ENCODE peak calls at places on chromosomes 11 and 22, in five cellular contexts. One of them, this sample, is unnamed.

GRCh38 chr11:121767433-121767832 is 314.7 kb upstream of the SORL1-AS1 start:
- DNase-seq in transverse colon: no peak
- DNase-seq in osteoblast: no peak
- DNase-seq in lower lobe of right lung: no peak
- DNase-seq in tibial artery: no peak
- DNase-seq in this sample: no peak

GRCh38 chr11:19880088-19880345 is 167.4 kb downstream of the NAV2 start:
- DNase-seq in transverse colon: no peak
- DNase-seq in osteoblast: no peak
- DNase-seq in lower lobe of right lung: no peak
- DNase-seq in tibial artery: no peak
- DNase-seq in this sample: no peak

GRCh38 chr22:40178417-40179409 is 988 bp downstream of the TNRC6B start:
- DNase-seq in transverse colon: peak
- DNase-seq in osteoblast: no peak
- DNase-seq in lower lobe of right lung: no peak
- DNase-seq in tibial artery: peak
- DNase-seq in this sample: no peak

GRCh38 chr11:77199346-77199745 is 71.3 kb downstream of the MYO7A start:
- DNase-seq in transverse colon: no peak
- DNase-seq in osteoblast: peak
- DNase-seq in lower lobe of right lung: peak
- DNase-seq in tibial artery: no peak
- DNase-seq in this sample: no peak

GRCh38 chr11:65650547-65651338 is 12.0 kb downstream of the RELA start:
- DNase-seq in transverse colon: no peak
- DNase-seq in osteoblast: peak
- DNase-seq in lower lobe of right lung: no peak
- DNase-seq in tibial artery: no peak
- DNase-seq in this sample: no peak

GRCh38 chr11:115104851-115105453 is 399.3 kb downstream of the CADM1 start:
- DNase-seq in transverse colon: no peak
- DNase-seq in osteoblast: no peak
- DNase-seq in lower lobe of right lung: no peak
- DNase-seq in tibial artery: no peak
- DNase-seq in this sample: no peak

GRCh38 chr11:128848815-128849455 is 18.2 kb downstream of the KCNJ1 start:
- DNase-seq in transverse colon: peak
- DNase-seq in osteoblast: peak
- DNase-seq in lower lobe of right lung: peak
- DNase-seq in tibial artery: peak
- DNase-seq in this sample: peak

GRCh38 chr11:27471067-27471587 is 1.5 kb downstream of the LGR4 start:
- DNase-seq in transverse colon: peak
- DNase-seq in osteoblast: no peak
- DNase-seq in lower lobe of right lung: no peak
- DNase-seq in tibial artery: no peak
- DNase-seq in this sample: no peak

GRCh38 chr11:62401781-62402180 is 17.1 kb upstream of the SCGB1A1 start:
- DNase-seq in transverse colon: no peak
- DNase-seq in osteoblast: peak
- DNase-seq in lower lobe of right lung: no peak
- DNase-seq in tibial artery: no peak
- DNase-seq in this sample: no peak

GRCh38 chr11:10584071-10584501 is 15.6 kb upstream of the LYVE1 start:
- DNase-seq in transverse colon: no peak
- DNase-seq in osteoblast: no peak
- DNase-seq in lower lobe of right lung: no peak
- DNase-seq in tibial artery: no peak
- DNase-seq in this sample: no peak

GRCh38 chr11:69640995-69641581 is at the start of gene CCND1:
- DNase-seq in transverse colon: peak
- DNase-seq in osteoblast: peak
- DNase-seq in lower lobe of right lung: peak
- DNase-seq in tibial artery: peak
- DNase-seq in this sample: peak

GRCh38 chr22:45867118-45867905 is 109.7 kb downstream of the WNT7B start:
- DNase-seq in transverse colon: no peak
- DNase-seq in osteoblast: peak
- DNase-seq in lower lobe of right lung: peak
- DNase-seq in tibial artery: no peak
- DNase-seq in this sample: no peak

GRCh38 chr22:31192513-31192912 is 19.6 kb upstream of the LIMK2 start:
- DNase-seq in transverse colon: no peak
- DNase-seq in osteoblast: no peak
- DNase-seq in lower lobe of right lung: no peak
- DNase-seq in tibial artery: no peak
- DNase-seq in this sample: no peak

GRCh38 chr11:110125632-110126031 is 32.4 kb downstream of the ZC3H12C start:
- DNase-seq in transverse colon: no peak
- DNase-seq in osteoblast: no peak
- DNase-seq in lower lobe of right lung: no peak
- DNase-seq in tibial artery: no peak
- DNase-seq in this sample: peak

GRCh38 chr11:9563196-9563730 is 10.2 kb upstream of the WEE1 start:
- DNase-seq in transverse colon: no peak
- DNase-seq in osteoblast: no peak
- DNase-seq in lower lobe of right lung: no peak
- DNase-seq in tibial artery: no peak
- DNase-seq in this sample: no peak

GRCh38 chr11:68329993-68330699 is 17.8 kb downstream of the LRP5 start:
- DNase-seq in transverse colon: no peak
- DNase-seq in osteoblast: peak
- DNase-seq in lower lobe of right lung: no peak
- DNase-seq in tibial artery: no peak
- DNase-seq in this sample: no peak

GRCh38 chr11:74141274-74141695 is 29.5 kb downstream of the C2CD3 start:
- DNase-seq in transverse colon: peak
- DNase-seq in osteoblast: no peak
- DNase-seq in lower lobe of right lung: no peak
- DNase-seq in tibial artery: no peak
- DNase-seq in this sample: no peak

GRCh38 chr22:42760806-42761565 is 40.3 kb upstream of the A4GALT start:
- DNase-seq in transverse colon: peak
- DNase-seq in osteoblast: peak
- DNase-seq in lower lobe of right lung: no peak
- DNase-seq in tibial artery: no peak
- DNase-seq in this sample: no peak

DNA sequence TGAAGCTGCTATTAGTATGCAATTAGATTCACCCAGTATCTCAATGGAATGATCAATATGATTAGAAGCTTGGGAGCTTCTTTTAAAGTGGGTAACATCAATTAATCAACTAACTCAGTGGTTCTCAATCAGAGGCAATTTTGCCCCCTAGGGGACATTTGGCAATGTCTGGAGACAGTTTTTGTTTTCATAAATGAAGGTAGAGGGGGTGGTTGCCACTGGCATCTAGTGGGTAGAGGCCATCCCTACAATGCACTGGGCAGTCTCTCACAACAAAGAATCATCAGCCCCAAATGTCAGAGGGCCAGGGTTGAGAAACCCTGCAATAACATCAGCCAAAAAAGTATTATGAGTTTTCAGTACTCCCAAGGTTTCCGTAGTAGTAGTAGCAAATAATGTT is 5.9 kb upstream of the AMOTL1 start:
- DNase-seq in transverse colon: no peak
- DNase-seq in osteoblast: no peak
- DNase-seq in lower lobe of right lung: no peak
- DNase-seq in tibial artery: no peak
- DNase-seq in this sample: peak
- TF ChIP-seq CTCF in transverse colon: no peak
- TF ChIP-seq CTCF in osteoblast: peak
- TF ChIP-seq CTCF in lower lobe of right lung: peak
- TF ChIP-seq CTCF in tibial artery: no peak
- TF ChIP-seq CTCF in this sample: peak

GRCh38 chr11:33448461-33449130 is 191.4 kb downstream of the HIPK3 start:
- DNase-seq in transverse colon: no peak
- DNase-seq in osteoblast: peak
- DNase-seq in lower lobe of right lung: no peak
- DNase-seq in tibial artery: no peak
- DNase-seq in this sample: peak

GRCh38 chr11:33445761-33446161 is 188.6 kb downstream of the HIPK3 start:
- DNase-seq in transverse colon: no peak
- DNase-seq in osteoblast: no peak
- DNase-seq in lower lobe of right lung: no peak
- DNase-seq in tibial artery: no peak
- DNase-seq in this sample: no peak

GRCh38 chr11:33444835-33445594 is 187.8 kb downstream of the HIPK3 start:
- DNase-seq in transverse colon: no peak
- DNase-seq in osteoblast: no peak
- DNase-seq in lower lobe of right lung: no peak
- DNase-seq in tibial artery: no peak
- DNase-seq in this sample: no peak

GRCh38 chr11:33438311-33438710 is 181.1 kb downstream of the HIPK3 start:
- DNase-seq in transverse colon: no peak
- DNase-seq in osteoblast: no peak
- DNase-seq in lower lobe of right lung: no peak
- DNase-seq in tibial artery: no peak
- DNase-seq in this sample: no peak

DNA sequence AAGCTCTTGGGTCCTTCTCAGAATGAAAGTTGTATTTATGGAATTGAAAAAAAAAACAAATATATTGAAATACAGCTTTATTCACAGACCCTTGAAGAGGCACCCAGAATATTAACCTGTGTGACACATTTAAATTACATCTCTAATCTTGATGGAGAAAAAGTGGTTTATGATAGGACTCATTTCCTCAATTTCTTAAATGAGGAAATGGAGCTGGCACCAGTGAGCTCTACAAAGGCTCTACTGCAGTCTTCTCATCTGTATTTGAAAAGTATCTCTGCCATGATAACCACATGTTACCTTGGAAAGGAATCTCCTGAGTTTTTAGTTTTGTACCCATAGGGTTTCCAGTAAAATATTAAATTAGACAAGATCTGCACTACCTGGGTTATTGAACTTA is 186.5 kb downstream of the HIPK3 start:
- DNase-seq in transverse colon: no peak
- DNase-seq in osteoblast: no peak
- DNase-seq in lower lobe of right lung: no peak
- DNase-seq in tibial artery: no peak
- DNase-seq in this sample: no peak
- H3K27ac ChIP-seq in transverse colon: no peak
- H3K27ac ChIP-seq in osteoblast: no peak
- H3K27ac ChIP-seq in lower lobe of right lung: no peak
- H3K27ac ChIP-seq in tibial artery: no peak
- H3K27ac ChIP-seq in this sample: no peak

DNA sequence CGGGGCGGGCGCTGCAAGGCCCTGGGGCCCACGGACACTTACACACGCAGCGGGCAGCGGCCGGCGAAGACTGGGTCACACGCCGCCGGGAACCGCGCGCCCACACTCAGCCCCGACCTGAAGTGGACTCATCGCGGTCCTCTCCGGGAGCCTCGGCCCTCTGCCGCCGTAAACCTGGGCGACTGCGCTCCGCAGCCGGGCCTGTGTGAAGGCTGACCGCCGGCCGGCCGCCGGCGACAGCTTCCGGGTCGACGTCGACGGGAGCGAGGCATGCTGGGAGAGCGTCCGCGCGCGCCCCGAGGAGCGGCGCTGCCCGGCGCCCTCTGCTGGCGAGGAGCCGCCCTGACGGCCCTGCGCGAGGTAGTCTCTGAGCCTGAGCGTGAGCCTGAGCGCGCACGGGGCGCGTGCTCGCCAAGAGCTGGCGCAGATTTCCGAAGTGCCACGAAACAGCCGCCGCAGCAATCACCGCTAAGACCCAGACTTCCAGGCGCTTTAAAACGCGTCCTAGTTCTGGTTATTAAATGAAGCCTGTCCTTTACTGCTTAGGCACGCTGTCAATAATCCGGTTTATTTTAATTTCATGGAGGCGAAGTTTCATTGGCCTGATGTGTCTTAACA is at the start of gene SNX19:
- DNase-seq in transverse colon: peak
- DNase-seq in osteoblast: peak
- DNase-seq in lower lobe of right lung: peak
- DNase-seq in tibial artery: peak
- DNase-seq in this sample: peak
- TF ChIP-seq CTCF in transverse colon: peak
- TF ChIP-seq CTCF in osteoblast: peak
- TF ChIP-seq CTCF in lower lobe of right lung: peak
- TF ChIP-seq CTCF in tibial artery: peak
- TF ChIP-seq CTCF in this sample: peak

GRCh38 chr11:102313225-102313940 is 3.9 kb upstream of the BIRC3 start:
- DNase-seq in transverse colon: no peak
- DNase-seq in osteoblast: no peak
- DNase-seq in lower lobe of right lung: no peak
- DNase-seq in tibial artery: no peak
- DNase-seq in this sample: no peak
- H3K27ac ChIP-seq in transverse colon: peak
- H3K27ac ChIP-seq in osteoblast: peak
- H3K27ac ChIP-seq in lower lobe of right lung: peak
- H3K27ac ChIP-seq in tibial artery: peak
- H3K27ac ChIP-seq in this sample: peak

GRCh38 chr11:17351510-17352176 is at the start of gene NCR3LG1:
- DNase-seq in transverse colon: peak
- DNase-seq in osteoblast: peak
- DNase-seq in lower lobe of right lung: peak
- DNase-seq in tibial artery: peak
- DNase-seq in this sample: no peak
- TF ChIP-seq CTCF in transverse colon: no peak
- TF ChIP-seq CTCF in osteoblast: no peak
- TF ChIP-seq CTCF in lower lobe of right lung: no peak
- TF ChIP-seq CTCF in tibial artery: no peak
- TF ChIP-seq CTCF in this sample: no peak

GRCh38 chr11:2699531-2700414 is at the start of gene KCNQ1OT1:
- DNase-seq in transverse colon: peak
- DNase-seq in osteoblast: peak
- DNase-seq in lower lobe of right lung: peak
- DNase-seq in tibial artery: peak
- DNase-seq in this sample: peak
- H3K27ac ChIP-seq in transverse colon: peak
- H3K27ac ChIP-seq in osteoblast: peak
- H3K27ac ChIP-seq in lower lobe of right lung: peak
- H3K27ac ChIP-seq in tibial artery: peak
- H3K27ac ChIP-seq in this sample: peak

GRCh38 chr11:3195251-3196160 is 23.1 kb downstream of the MRGPRG start:
- DNase-seq in transverse colon: peak
- DNase-seq in osteoblast: peak
- DNase-seq in lower lobe of right lung: peak
- DNase-seq in tibial artery: no peak
- DNase-seq in this sample: peak
- TF ChIP-seq CTCF in transverse colon: peak
- TF ChIP-seq CTCF in osteoblast: peak
- TF ChIP-seq CTCF in lower lobe of right lung: peak
- TF ChIP-seq CTCF in tibial artery: peak
- TF ChIP-seq CTCF in this sample: peak

This sample was measured in RWPE1.